ENCODE peak calls at places on chromosome 2, in ten cellular contexts. One of them, this sample, is unnamed.

GRCh38 chr2:238238766-238239551 is 879 bp downstream of the HES6 start:
- DNase-seq in Peyer's patch: peak; percentile 69
- DNase-seq in tibial artery: no peak
- DNase-seq in K562: peak; percentile 54
- DNase-seq in HCT116: no peak
- DNase-seq in coronary artery: peak; percentile 74
- DNase-seq in GM23338: peak; percentile 56
- DNase-seq in HFFc6: no peak
- DNase-seq in fibroblast of mammary gland: no peak
- DNase-seq in stomach: no peak
- DNase-seq in this sample: peak; percentile 65

GRCh38 chr2:40330086-40330485 is 121.8 kb downstream of the SLC8A1 start:
- DNase-seq in Peyer's patch: no peak
- DNase-seq in tibial artery: no peak
- DNase-seq in K562: no peak
- DNase-seq in HCT116: no peak
- DNase-seq in coronary artery: no peak
- DNase-seq in GM23338: no peak
- DNase-seq in HFFc6: no peak
- DNase-seq in fibroblast of mammary gland: no peak
- DNase-seq in stomach: no peak
- DNase-seq in this sample: no peak

GRCh38 chr2:225008935-225009334 is 33.3 kb downstream of the DOCK10 start:
- DNase-seq in Peyer's patch: no peak
- DNase-seq in tibial artery: no peak
- DNase-seq in K562: peak; percentile 10
- DNase-seq in HCT116: peak; percentile 26
- DNase-seq in coronary artery: no peak
- DNase-seq in GM23338: peak; percentile 77
- DNase-seq in HFFc6: no peak
- DNase-seq in fibroblast of mammary gland: no peak
- DNase-seq in stomach: no peak
- DNase-seq in this sample: peak; percentile 30

GRCh38 chr2:98308532-98308931 is 37.7 kb upstream of the CNGA3 start:
- DNase-seq in Peyer's patch: no peak
- DNase-seq in tibial artery: no peak
- DNase-seq in K562: no peak
- DNase-seq in HCT116: no peak
- DNase-seq in coronary artery: no peak
- DNase-seq in GM23338: no peak
- DNase-seq in HFFc6: no peak
- DNase-seq in fibroblast of mammary gland: no peak
- DNase-seq in stomach: no peak
- DNase-seq in this sample: no peak

GRCh38 chr2:31222086-31222485 is 4.8 kb upstream of the CAPN14 start:
- DNase-seq in Peyer's patch: no peak
- DNase-seq in tibial artery: no peak
- DNase-seq in K562: no peak
- DNase-seq in HCT116: no peak
- DNase-seq in coronary artery: peak; percentile 2
- DNase-seq in GM23338: no peak
- DNase-seq in HFFc6: no peak
- DNase-seq in fibroblast of mammary gland: no peak
- DNase-seq in stomach: no peak
- DNase-seq in this sample: no peak

GRCh38 chr2:219289537-219290361 is 10.6 kb downstream of the DNAJB2 start:
- DNase-seq in Peyer's patch: peak; percentile 51
- DNase-seq in tibial artery: peak; percentile 72
- DNase-seq in K562: peak; percentile 24
- DNase-seq in HCT116: no peak
- DNase-seq in coronary artery: peak; percentile 93
- DNase-seq in GM23338: no peak
- DNase-seq in HFFc6: peak; percentile 79
- DNase-seq in fibroblast of mammary gland: peak; percentile 97
- DNase-seq in stomach: no peak
- DNase-seq in this sample: no peak

GRCh38 chr2:162091325-162092007 is 17.5 kb upstream of the DPP4 start:
- DNase-seq in Peyer's patch: peak; percentile 76
- DNase-seq in tibial artery: no peak
- DNase-seq in K562: no peak
- DNase-seq in HCT116: peak; percentile 81
- DNase-seq in coronary artery: no peak
- DNase-seq in GM23338: peak; percentile 64
- DNase-seq in HFFc6: peak; percentile 69
- DNase-seq in fibroblast of mammary gland: peak; percentile 40
- DNase-seq in stomach: no peak
- DNase-seq in this sample: no peak

GRCh38 chr2:8086342-8086741 is 595.5 kb upstream of the ID2 start:
- DNase-seq in Peyer's patch: no peak
- DNase-seq in tibial artery: no peak
- DNase-seq in K562: no peak
- DNase-seq in HCT116: no peak
- DNase-seq in coronary artery: no peak
- DNase-seq in GM23338: no peak
- DNase-seq in HFFc6: no peak
- DNase-seq in fibroblast of mammary gland: peak; percentile 56
- DNase-seq in stomach: no peak
- DNase-seq in this sample: no peak

GRCh38 chr2:230161180-230161579 is 58.6 kb downstream of the SP110 start:
- DNase-seq in Peyer's patch: no peak
- DNase-seq in tibial artery: no peak
- DNase-seq in K562: no peak
- DNase-seq in HCT116: no peak
- DNase-seq in coronary artery: no peak
- DNase-seq in GM23338: no peak
- DNase-seq in HFFc6: peak; percentile 65
- DNase-seq in fibroblast of mammary gland: peak; percentile 81
- DNase-seq in stomach: no peak
- DNase-seq in this sample: no peak

DNA sequence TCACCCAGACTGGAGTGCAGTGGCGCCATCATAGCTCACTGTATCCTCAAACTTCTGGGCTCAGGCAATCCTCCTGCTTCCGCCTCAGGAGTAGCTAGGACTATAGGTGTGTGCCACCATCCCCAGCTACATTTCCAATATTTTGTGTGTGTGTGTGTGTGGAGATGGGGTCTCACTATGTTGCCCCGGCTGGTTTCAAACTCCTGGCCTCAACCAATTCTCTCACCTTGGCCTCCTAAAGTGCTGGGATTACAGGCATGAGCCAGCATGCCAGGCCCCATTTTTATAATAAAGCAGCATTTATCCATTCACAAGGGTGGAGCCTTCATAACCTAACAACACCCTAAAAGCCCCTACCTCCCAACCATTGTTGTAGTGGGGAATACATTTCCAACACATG is 52.5 kb upstream of the DTNB start:
- DNase-seq in Peyer's patch: no peak
- DNase-seq in tibial artery: no peak
- DNase-seq in K562: no peak
- DNase-seq in HCT116: no peak
- DNase-seq in coronary artery: no peak
- DNase-seq in GM23338: no peak
- DNase-seq in HFFc6: no peak
- DNase-seq in fibroblast of mammary gland: no peak
- DNase-seq in stomach: no peak
- DNase-seq in this sample: no peak
- TF ChIP-seq CTCF in Peyer's patch: no peak
- TF ChIP-seq CTCF in tibial artery: no peak
- TF ChIP-seq CTCF in K562: no peak
- TF ChIP-seq CTCF in HCT116: no peak
- TF ChIP-seq CTCF in coronary artery: no peak
- TF ChIP-seq CTCF in GM23338: no peak
- TF ChIP-seq CTCF in HFFc6: no peak
- TF ChIP-seq CTCF in fibroblast of mammary gland: no peak
- TF ChIP-seq CTCF in stomach: no peak
- TF ChIP-seq CTCF in this sample: no peak

DNA sequence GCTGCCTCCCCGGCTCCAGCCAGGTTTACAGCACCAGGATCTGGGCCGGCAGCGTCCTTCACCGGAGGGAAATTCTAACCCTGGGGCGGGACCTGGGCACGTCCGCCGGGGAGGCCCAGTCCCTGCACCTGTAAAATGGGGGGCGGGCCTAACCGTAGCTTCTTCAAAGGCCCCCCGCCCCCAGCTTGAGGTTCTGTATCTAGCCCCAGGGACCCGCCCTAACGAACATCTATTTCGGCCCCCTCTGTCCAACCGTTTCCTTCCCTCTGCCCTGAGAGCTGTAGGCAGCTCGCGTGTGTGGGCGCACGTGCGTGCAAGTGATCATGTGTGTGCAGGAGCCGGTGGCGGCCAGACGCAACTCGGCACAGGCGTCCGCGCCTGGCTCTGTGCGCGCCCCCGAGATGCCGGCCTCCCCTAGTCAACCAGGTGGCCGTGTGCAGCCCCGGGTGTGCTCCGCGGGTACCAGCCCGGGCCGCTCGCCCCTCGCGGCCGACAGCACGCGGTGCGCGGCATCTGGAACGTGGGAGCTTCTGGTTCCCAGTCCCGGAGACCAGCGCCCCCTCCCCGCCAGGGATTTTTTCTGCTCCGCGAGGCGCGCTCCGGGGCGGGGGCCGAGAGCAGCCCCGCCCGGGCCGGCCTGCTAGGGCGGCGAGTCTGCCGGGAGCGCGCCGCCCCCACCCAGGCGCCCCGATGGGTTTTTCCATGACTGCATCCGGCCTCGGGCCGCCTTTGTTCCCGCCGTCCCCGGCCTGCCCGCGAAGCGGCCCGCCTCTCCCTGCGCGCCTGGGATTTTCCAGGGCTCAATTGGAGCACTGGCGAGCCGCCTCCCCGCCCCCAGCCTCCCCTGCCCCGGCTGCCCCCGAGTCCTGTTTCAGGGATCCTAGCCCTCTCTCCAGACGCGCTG is 21.2 kb downstream of the TEX44 start:
- DNase-seq in Peyer's patch: peak; percentile 91
- DNase-seq in tibial artery: peak; percentile 87
- DNase-seq in K562: peak; percentile 66
- DNase-seq in HCT116: peak; percentile 76
- DNase-seq in coronary artery: peak; percentile 96
- DNase-seq in GM23338: peak; percentile 95
- DNase-seq in HFFc6: peak; percentile 68
- DNase-seq in fibroblast of mammary gland: peak; percentile 75
- DNase-seq in stomach: peak; percentile 87
- DNase-seq in this sample: peak; percentile 84
- TF ChIP-seq CTCF in Peyer's patch: peak; percentile 44
- TF ChIP-seq CTCF in tibial artery: peak; percentile 53
- TF ChIP-seq CTCF in K562: no peak
- TF ChIP-seq CTCF in HCT116: no peak
- TF ChIP-seq CTCF in coronary artery: no peak
- TF ChIP-seq CTCF in GM23338: peak; percentile 13
- TF ChIP-seq CTCF in HFFc6: peak; percentile 74
- TF ChIP-seq CTCF in fibroblast of mammary gland: no peak
- TF ChIP-seq CTCF in stomach: no peak
- TF ChIP-seq CTCF in this sample: no peak

GRCh38 chr2:100868083-100868482 is 48.1 kb downstream of the NPAS2 start:
- DNase-seq in Peyer's patch: no peak
- DNase-seq in tibial artery: no peak
- DNase-seq in K562: no peak
- DNase-seq in HCT116: no peak
- DNase-seq in coronary artery: no peak
- DNase-seq in GM23338: no peak
- DNase-seq in HFFc6: no peak
- DNase-seq in fibroblast of mammary gland: no peak
- DNase-seq in stomach: no peak
- DNase-seq in this sample: no peak

GRCh38 chr2:100865819-100866462 is 46.0 kb downstream of the NPAS2 start:
- DNase-seq in Peyer's patch: no peak
- DNase-seq in tibial artery: no peak
- DNase-seq in K562: no peak
- DNase-seq in HCT116: no peak
- DNase-seq in coronary artery: no peak
- DNase-seq in GM23338: no peak
- DNase-seq in HFFc6: peak; percentile 73
- DNase-seq in fibroblast of mammary gland: peak; percentile 90
- DNase-seq in stomach: peak; percentile 24
- DNase-seq in this sample: no peak

GRCh38 chr2:100875516-100876230 is 55.7 kb downstream of the NPAS2 start:
- DNase-seq in Peyer's patch: no peak
- DNase-seq in tibial artery: no peak
- DNase-seq in K562: no peak
- DNase-seq in HCT116: no peak
- DNase-seq in coronary artery: no peak
- DNase-seq in GM23338: no peak
- DNase-seq in HFFc6: no peak
- DNase-seq in fibroblast of mammary gland: no peak
- DNase-seq in stomach: peak; percentile 63
- DNase-seq in this sample: no peak

GRCh38 chr2:100869146-100869545 is 49.2 kb downstream of the NPAS2 start:
- DNase-seq in Peyer's patch: no peak
- DNase-seq in tibial artery: no peak
- DNase-seq in K562: no peak
- DNase-seq in HCT116: no peak
- DNase-seq in coronary artery: no peak
- DNase-seq in GM23338: no peak
- DNase-seq in HFFc6: no peak
- DNase-seq in fibroblast of mammary gland: no peak
- DNase-seq in stomach: no peak
- DNase-seq in this sample: no peak

DNA sequence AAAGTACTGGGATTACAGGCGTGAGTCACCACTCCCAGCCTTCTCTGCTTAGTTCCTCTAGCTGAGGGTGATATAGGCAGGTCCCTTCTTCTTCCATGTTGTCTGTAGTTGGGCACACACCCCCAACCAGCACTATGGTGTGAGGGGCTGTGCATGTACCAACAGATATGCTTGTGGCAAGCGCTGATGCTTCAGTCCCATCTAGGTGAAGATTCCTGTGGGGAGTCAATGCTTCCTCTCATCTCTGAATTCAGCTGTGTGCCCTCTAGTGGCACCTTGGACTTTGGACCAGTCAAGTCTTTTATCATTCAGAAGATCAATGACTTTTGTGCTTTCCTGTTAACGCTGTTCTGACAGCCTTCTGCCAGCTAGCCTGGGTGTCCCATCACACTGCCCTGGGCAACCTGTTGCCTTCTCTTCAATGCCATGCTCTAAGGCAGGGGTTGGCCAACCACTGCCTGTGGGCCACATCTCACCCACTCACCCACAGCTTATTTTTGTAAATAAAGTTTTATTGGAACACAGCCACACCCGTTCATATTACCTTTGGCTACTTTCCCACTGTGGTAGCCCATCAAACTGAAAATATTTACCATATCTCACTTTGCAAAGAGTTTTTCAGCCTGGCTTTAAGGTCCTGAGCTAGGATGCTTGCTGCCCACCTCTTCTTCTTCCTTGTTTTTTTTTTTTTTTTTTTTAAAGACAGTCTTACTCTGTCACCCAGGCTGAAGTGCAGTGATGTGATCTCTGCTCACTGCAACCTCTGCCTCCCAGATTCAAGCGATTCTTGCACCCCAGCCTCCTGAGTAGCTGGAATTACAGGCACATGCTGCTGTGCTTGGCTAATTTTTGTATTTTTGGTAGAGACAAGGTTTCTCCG is 51.0 kb downstream of the NPAS2 start:
- DNase-seq in Peyer's patch: peak; percentile 54
- DNase-seq in tibial artery: no peak
- DNase-seq in K562: no peak
- DNase-seq in HCT116: no peak
- DNase-seq in coronary artery: no peak
- DNase-seq in GM23338: peak; percentile 67
- DNase-seq in HFFc6: no peak
- DNase-seq in fibroblast of mammary gland: no peak
- DNase-seq in stomach: no peak
- DNase-seq in this sample: no peak
- TF ChIP-seq CTCF in Peyer's patch: no peak
- TF ChIP-seq CTCF in tibial artery: no peak
- TF ChIP-seq CTCF in K562: no peak
- TF ChIP-seq CTCF in HCT116: peak; percentile 23
- TF ChIP-seq CTCF in coronary artery: no peak
- TF ChIP-seq CTCF in GM23338: peak; percentile 64
- TF ChIP-seq CTCF in HFFc6: peak; percentile 72
- TF ChIP-seq CTCF in fibroblast of mammary gland: peak; percentile 33
- TF ChIP-seq CTCF in stomach: no peak
- TF ChIP-seq CTCF in this sample: no peak

GRCh38 chr2:144041612-144042011 is 478.3 kb downstream of the ZEB2 start:
- DNase-seq in Peyer's patch: no peak
- DNase-seq in tibial artery: no peak
- DNase-seq in K562: no peak
- DNase-seq in HCT116: no peak
- DNase-seq in coronary artery: no peak
- DNase-seq in GM23338: peak; percentile 22
- DNase-seq in HFFc6: no peak
- DNase-seq in fibroblast of mammary gland: no peak
- DNase-seq in stomach: no peak
- DNase-seq in this sample: no peak
- TF ChIP-seq CTCF in Peyer's patch: no peak
- TF ChIP-seq CTCF in tibial artery: no peak
- TF ChIP-seq CTCF in K562: no peak
- TF ChIP-seq CTCF in HCT116: no peak
- TF ChIP-seq CTCF in coronary artery: no peak
- TF ChIP-seq CTCF in GM23338: no peak
- TF ChIP-seq CTCF in HFFc6: no peak
- TF ChIP-seq CTCF in fibroblast of mammary gland: no peak
- TF ChIP-seq CTCF in stomach: no peak
- TF ChIP-seq CTCF in this sample: no peak

This sample was measured in glutamatergic neuron.